ENCODE peak calls at places on chromosomes 3 and 15, in eight cellular contexts. One of them, this sample, is unnamed.

GRCh38 chr3:5194341-5194740 is 6.8 kb downstream of the EDEM1 start:
- DNase-seq in A549: no peak
- DNase-seq in HCT116: no peak
- DNase-seq in GM23248: no peak
- DNase-seq in OCI-LY7: no peak
- DNase-seq in HepG2: no peak
- DNase-seq in GM12878: no peak
- DNase-seq in fibroblast of lung: no peak
- DNase-seq in this sample: peak

GRCh38 chr3:113606539-113607218 is 74.3 kb downstream of the SIDT1 start:
- DNase-seq in A549: no peak
- DNase-seq in HCT116: no peak
- DNase-seq in GM23248: no peak
- DNase-seq in OCI-LY7: peak
- DNase-seq in HepG2: no peak
- DNase-seq in GM12878: peak
- DNase-seq in fibroblast of lung: no peak
- DNase-seq in this sample: peak

GRCh38 chr15:74428970-74429783 is 4.6 kb downstream of the SEMA7A start:
- DNase-seq in A549: no peak
- DNase-seq in HCT116: no peak
- DNase-seq in GM23248: no peak
- DNase-seq in OCI-LY7: no peak
- DNase-seq in HepG2: no peak
- DNase-seq in GM12878: no peak
- DNase-seq in fibroblast of lung: no peak
- DNase-seq in this sample: no peak

GRCh38 chr3:124783696-124784095 is 53.4 kb downstream of the UMPS start:
- DNase-seq in A549: no peak
- DNase-seq in HCT116: no peak
- DNase-seq in GM23248: no peak
- DNase-seq in OCI-LY7: no peak
- DNase-seq in HepG2: no peak
- DNase-seq in GM12878: no peak
- DNase-seq in fibroblast of lung: peak
- DNase-seq in this sample: no peak

GRCh38 chr3:72745146-72745976 is 102.9 kb downstream of the SHQ1 start:
- DNase-seq in A549: no peak
- DNase-seq in HCT116: no peak
- DNase-seq in GM23248: no peak
- DNase-seq in OCI-LY7: no peak
- DNase-seq in HepG2: no peak
- DNase-seq in GM12878: no peak
- DNase-seq in fibroblast of lung: peak
- DNase-seq in this sample: no peak

GRCh38 chr15:90004671-90005070 is 3.5 kb downstream of the ZNF710 start:
- DNase-seq in A549: peak
- DNase-seq in HCT116: no peak
- DNase-seq in GM23248: peak
- DNase-seq in OCI-LY7: no peak
- DNase-seq in HepG2: peak
- DNase-seq in GM12878: no peak
- DNase-seq in fibroblast of lung: peak
- DNase-seq in this sample: no peak

GRCh38 chr3:161273589-161274218 is 52.6 kb downstream of the NMD3 start:
- DNase-seq in A549: peak
- DNase-seq in HCT116: peak
- DNase-seq in GM23248: peak
- DNase-seq in OCI-LY7: peak
- DNase-seq in HepG2: peak
- DNase-seq in GM12878: no peak
- DNase-seq in fibroblast of lung: peak
- DNase-seq in this sample: peak

GRCh38 chr15:85316244-85316934 is 64.0 kb upstream of the AKAP13 start:
- DNase-seq in A549: peak
- DNase-seq in HCT116: peak
- DNase-seq in GM23248: peak
- DNase-seq in OCI-LY7: no peak
- DNase-seq in HepG2: peak
- DNase-seq in GM12878: no peak
- DNase-seq in fibroblast of lung: peak
- DNase-seq in this sample: no peak

GRCh38 chr3:16474304-16474703 is 39.2 kb downstream of the RFTN1 start:
- DNase-seq in A549: no peak
- DNase-seq in HCT116: no peak
- DNase-seq in GM23248: peak
- DNase-seq in OCI-LY7: no peak
- DNase-seq in HepG2: no peak
- DNase-seq in GM12878: no peak
- DNase-seq in fibroblast of lung: peak
- DNase-seq in this sample: no peak

GRCh38 chr15:90686435-90687218 is 30.5 kb upstream of the BLM start:
- DNase-seq in A549: no peak
- DNase-seq in HCT116: no peak
- DNase-seq in GM23248: no peak
- DNase-seq in OCI-LY7: no peak
- DNase-seq in HepG2: no peak
- DNase-seq in GM12878: peak
- DNase-seq in fibroblast of lung: no peak
- DNase-seq in this sample: no peak

GRCh38 chr3:172355836-172356235 is 92.4 kb downstream of the GHSR start:
- DNase-seq in A549: peak
- DNase-seq in HCT116: peak
- DNase-seq in GM23248: peak
- DNase-seq in OCI-LY7: no peak
- DNase-seq in HepG2: no peak
- DNase-seq in GM12878: no peak
- DNase-seq in fibroblast of lung: peak
- DNase-seq in this sample: no peak

GRCh38 chr15:39327005-39327725 is 253.7 kb upstream of the THBS1 start:
- DNase-seq in A549: no peak
- DNase-seq in HCT116: no peak
- DNase-seq in GM23248: no peak
- DNase-seq in OCI-LY7: no peak
- DNase-seq in HepG2: no peak
- DNase-seq in GM12878: no peak
- DNase-seq in fibroblast of lung: no peak
- DNase-seq in this sample: no peak

GRCh38 chr3:147797095-147797494 is 387.9 kb downstream of the ZIC1 start:
- DNase-seq in A549: no peak
- DNase-seq in HCT116: no peak
- DNase-seq in GM23248: no peak
- DNase-seq in OCI-LY7: no peak
- DNase-seq in HepG2: no peak
- DNase-seq in GM12878: no peak
- DNase-seq in fibroblast of lung: peak
- DNase-seq in this sample: no peak

DNA sequence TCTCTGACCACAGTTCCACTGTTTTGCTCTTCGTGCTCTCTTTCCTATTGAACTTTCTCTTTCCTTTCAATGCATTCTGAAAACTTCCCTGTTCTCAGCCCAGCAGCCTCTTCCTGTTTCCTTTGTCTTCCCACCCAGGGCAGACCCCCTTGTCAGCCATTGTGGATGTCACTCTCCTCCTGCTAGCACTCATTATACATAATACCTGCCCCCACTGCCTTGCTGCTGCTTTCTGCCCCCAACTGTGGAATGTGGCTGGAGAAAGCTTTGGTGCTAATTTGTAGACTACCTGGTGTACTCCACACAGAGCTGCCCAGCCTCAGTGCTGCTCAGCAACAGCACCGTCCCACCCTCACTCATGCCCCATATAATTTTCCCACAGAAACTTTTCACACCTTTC is 80.2 kb downstream of the CHCHD6 start:
- DNase-seq in A549: no peak
- DNase-seq in HCT116: no peak
- DNase-seq in GM23248: no peak
- DNase-seq in OCI-LY7: no peak
- DNase-seq in HepG2: no peak
- DNase-seq in GM12878: no peak
- DNase-seq in fibroblast of lung: no peak
- DNase-seq in this sample: no peak
- H3K4me3 ChIP-seq in A549: no peak
- H3K4me3 ChIP-seq in HCT116: no peak
- H3K4me3 ChIP-seq in GM23248: no peak
- H3K4me3 ChIP-seq in OCI-LY7: no peak
- H3K4me3 ChIP-seq in HepG2: no peak
- H3K4me3 ChIP-seq in GM12878: no peak
- H3K4me3 ChIP-seq in fibroblast of lung: no peak
- H3K4me3 ChIP-seq in this sample: no peak

GRCh38 chr3:57001356-57001755 is 59.1 kb upstream of the SPATA12 start:
- DNase-seq in A549: no peak
- DNase-seq in HCT116: no peak
- DNase-seq in GM23248: no peak
- DNase-seq in OCI-LY7: no peak
- DNase-seq in HepG2: no peak
- DNase-seq in GM12878: no peak
- DNase-seq in fibroblast of lung: no peak
- DNase-seq in this sample: no peak

GRCh38 chr3:57006949-57007419 is 53.5 kb upstream of the SPATA12 start:
- DNase-seq in A549: no peak
- DNase-seq in HCT116: peak
- DNase-seq in GM23248: peak
- DNase-seq in OCI-LY7: peak
- DNase-seq in HepG2: no peak
- DNase-seq in GM12878: no peak
- DNase-seq in fibroblast of lung: peak
- DNase-seq in this sample: no peak

GRCh38 chr3:57006048-57006709 is 54.3 kb upstream of the SPATA12 start:
- DNase-seq in A549: no peak
- DNase-seq in HCT116: no peak
- DNase-seq in GM23248: no peak
- DNase-seq in OCI-LY7: no peak
- DNase-seq in HepG2: no peak
- DNase-seq in GM12878: no peak
- DNase-seq in fibroblast of lung: no peak
- DNase-seq in this sample: no peak

GRCh38 chr3:57003676-57004075 is 56.8 kb upstream of the SPATA12 start:
- DNase-seq in A549: no peak
- DNase-seq in HCT116: no peak
- DNase-seq in GM23248: no peak
- DNase-seq in OCI-LY7: no peak
- DNase-seq in HepG2: no peak
- DNase-seq in GM12878: no peak
- DNase-seq in fibroblast of lung: no peak
- DNase-seq in this sample: no peak

DNA sequence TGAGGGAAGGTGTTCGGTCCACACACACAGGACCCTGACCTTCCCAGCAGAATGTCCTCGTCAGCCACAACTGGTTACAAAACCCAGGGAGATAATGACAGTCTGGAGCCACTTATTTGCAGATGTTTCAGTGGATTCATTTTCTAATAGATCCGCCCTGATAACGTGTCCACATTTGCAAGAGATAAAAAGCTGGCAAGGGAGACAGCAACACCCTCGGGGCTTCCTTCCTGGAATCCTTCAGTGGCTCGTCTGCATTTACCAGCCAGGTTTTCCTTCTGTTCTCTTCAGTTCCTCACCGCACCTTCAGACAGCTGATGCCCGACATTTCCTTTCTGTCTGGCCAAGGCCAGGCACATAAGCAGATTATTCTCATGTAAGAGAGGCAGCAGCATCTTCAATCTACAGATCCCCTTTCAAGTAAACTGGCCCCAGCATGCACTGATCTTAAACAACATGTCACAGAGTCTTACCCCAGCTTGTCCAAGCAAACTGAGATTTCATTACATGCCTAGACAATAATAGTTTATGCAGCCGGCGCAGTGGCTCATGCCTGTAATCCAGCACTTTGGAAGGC is 56.2 kb upstream of the SPATA12 start:
- DNase-seq in A549: no peak
- DNase-seq in HCT116: no peak
- DNase-seq in GM23248: no peak
- DNase-seq in OCI-LY7: no peak
- DNase-seq in HepG2: no peak
- DNase-seq in GM12878: no peak
- DNase-seq in fibroblast of lung: no peak
- DNase-seq in this sample: no peak
- H3K27ac ChIP-seq in A549: no peak
- H3K27ac ChIP-seq in HCT116: no peak
- H3K27ac ChIP-seq in GM23248: no peak
- H3K27ac ChIP-seq in OCI-LY7: no peak
- H3K27ac ChIP-seq in HepG2: no peak
- H3K27ac ChIP-seq in GM12878: no peak
- H3K27ac ChIP-seq in fibroblast of lung: no peak
- H3K27ac ChIP-seq in this sample: no peak

DNA sequence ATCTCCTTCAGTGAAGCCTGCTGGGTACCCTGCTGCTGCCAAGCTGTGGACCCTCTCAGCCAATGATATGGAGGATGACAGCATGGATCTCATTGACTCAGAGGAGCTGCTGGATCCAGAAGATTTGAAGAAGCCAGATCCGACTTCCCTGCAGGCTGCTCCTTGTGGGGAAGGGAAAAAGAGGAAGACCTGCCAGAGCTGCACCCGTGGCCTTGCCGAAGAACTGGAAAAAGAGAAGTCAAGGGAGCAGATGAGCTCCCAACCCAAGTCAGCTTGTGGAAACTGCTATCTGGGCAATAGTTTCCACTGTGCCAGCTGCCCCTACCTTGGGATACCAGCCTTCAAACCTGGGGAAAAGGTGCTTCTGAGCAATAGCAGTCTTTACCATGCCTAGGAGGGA is 13.7 kb upstream of the ANP32A start:
- DNase-seq in A549: no peak
- DNase-seq in HCT116: no peak
- DNase-seq in GM23248: no peak
- DNase-seq in OCI-LY7: no peak
- DNase-seq in HepG2: no peak
- DNase-seq in GM12878: no peak
- DNase-seq in fibroblast of lung: no peak
- DNase-seq in this sample: no peak
- H3K4me2 ChIP-seq in A549: no peak
- H3K4me2 ChIP-seq in HCT116: no peak
- H3K4me2 ChIP-seq in GM23248: no peak
- H3K4me2 ChIP-seq in OCI-LY7: peak
- H3K4me2 ChIP-seq in HepG2: no peak
- H3K4me2 ChIP-seq in GM12878: no peak
- H3K4me2 ChIP-seq in fibroblast of lung: no peak
- H3K4me2 ChIP-seq in this sample: peak

DNA sequence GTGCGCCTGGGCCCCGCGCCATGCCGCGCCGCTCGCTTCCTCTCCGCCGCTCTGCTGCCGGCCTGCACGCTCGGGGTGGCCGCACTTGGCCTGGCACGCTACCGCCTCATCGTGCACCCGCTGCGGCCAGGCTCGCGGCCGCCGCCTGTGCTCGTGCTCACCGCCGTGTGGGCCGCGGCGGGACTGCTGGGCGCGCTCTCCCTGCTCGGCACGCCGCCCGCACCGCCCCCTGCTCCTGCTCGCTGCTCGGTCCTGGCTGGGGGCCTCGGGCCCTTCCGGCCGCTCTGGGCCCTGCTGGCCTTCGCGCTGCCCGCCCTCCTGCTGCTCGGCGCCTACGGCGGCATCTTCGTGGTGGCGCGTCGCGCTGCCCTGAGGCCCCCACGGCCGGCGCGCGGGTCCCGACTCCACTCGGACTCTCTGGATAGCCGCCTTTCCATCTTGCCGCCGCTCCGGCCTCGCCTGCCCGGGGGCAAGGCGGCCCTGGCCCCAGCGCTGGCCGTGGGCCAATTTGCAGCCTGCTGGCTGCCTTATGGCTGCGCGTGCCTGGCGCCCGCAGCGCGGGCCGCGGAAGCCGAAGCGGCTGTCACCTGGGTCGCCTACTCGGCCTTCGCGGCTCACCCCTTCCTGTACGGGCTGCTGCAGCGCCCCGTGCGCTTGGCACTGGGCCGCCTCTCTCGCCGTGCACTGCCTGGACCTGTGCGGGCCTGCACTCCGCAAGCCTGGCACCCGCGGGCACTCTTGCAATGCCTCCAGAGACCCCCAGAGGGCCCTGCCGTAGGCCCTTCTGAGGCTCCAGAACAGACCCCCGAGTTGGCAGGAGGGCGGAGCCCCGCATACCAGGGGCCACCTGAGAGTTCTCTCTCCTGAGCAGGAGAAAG is 951 bp downstream of the GPR62 start:
- DNase-seq in A549: no peak
- DNase-seq in HCT116: no peak
- DNase-seq in GM23248: peak
- DNase-seq in OCI-LY7: peak
- DNase-seq in HepG2: no peak
- DNase-seq in GM12878: no peak
- DNase-seq in fibroblast of lung: peak
- DNase-seq in this sample: no peak
- H3K4me3 ChIP-seq in A549: no peak
- H3K4me3 ChIP-seq in HCT116: no peak
- H3K4me3 ChIP-seq in GM23248: peak
- H3K4me3 ChIP-seq in OCI-LY7: no peak
- H3K4me3 ChIP-seq in HepG2: no peak
- H3K4me3 ChIP-seq in GM12878: no peak
- H3K4me3 ChIP-seq in fibroblast of lung: no peak
- H3K4me3 ChIP-seq in this sample: no peak